ENCODE peak calls at places on chromosomes 1 and 21, in nine cellular contexts. D, R, U, V, H, C, M, A and F are unnamed samples.

GRCh38 chr1:111025109-111025508 is 61.4 kb upstream of the LRIF1 start:
- DNase-seq in D (no peak), R (no peak), U (no peak), V (no peak), H (no peak), C (no peak), M (no peak), A (no peak), F (no peak)

GRCh38 chr1:92259350-92259749 is 39.4 kb downstream of the GLMN start:
- DNase-seq in D (no peak), R (peak; percentile 20), U (peak; percentile 76), V (no peak), H (peak; percentile 16), C (no peak), M (no peak), A (no peak), F (no peak)

GRCh38 chr1:204102719-204103118 is 29.8 kb downstream of the SOX13 start:
- DNase-seq in D (no peak), R (peak; percentile 43), U (peak; percentile 55), V (no peak), H (no peak), C (no peak), M (no peak), A (no peak), F (no peak)

GRCh38 chr1:10772711-10773110 is 23.7 kb downstream of the CASZ1 start:
- DNase-seq in D (no peak), R (no peak), U (no peak), V (no peak), H (no peak), C (no peak), M (no peak), A (no peak), F (no peak)

GRCh38 chr21:14603202-14603601 is 57.1 kb upstream of the SAMSN1 start:
- DNase-seq in D (no peak), R (peak; percentile 77), U (peak; percentile 85), V (peak; percentile 52), H (peak; percentile 13), C (no peak), M (no peak), A (no peak), F (peak; percentile 44)

GRCh38 chr21:31253684-31254083 is 90.4 kb downstream of the TIAM1 start:
- DNase-seq in D (no peak), R (no peak), U (no peak), V (no peak), H (no peak), C (no peak), M (no peak), A (no peak), F (no peak)

GRCh38 chr1:77476460-77476859 is 194.6 kb downstream of the AK5 start:
- DNase-seq in D (no peak), R (no peak), U (no peak), V (no peak), H (no peak), C (no peak), M (no peak), A (no peak), F (no peak)

GRCh38 chr1:167328762-167329483 is 108.2 kb downstream of the POU2F1 start:
- DNase-seq in D (no peak), R (no peak), U (no peak), V (peak; percentile 2), H (peak; percentile 0), C (no peak), M (no peak), A (no peak), F (no peak)

GRCh38 chr1:157193702-157194391 is 55.7 kb upstream of the ETV3 start:
- DNase-seq in D (no peak), R (peak; percentile 70), U (peak; percentile 70), V (peak; percentile 52), H (peak; percentile 42), C (peak; percentile 85), M (no peak), A (peak; percentile 44), F (peak; percentile 5)

DNA sequence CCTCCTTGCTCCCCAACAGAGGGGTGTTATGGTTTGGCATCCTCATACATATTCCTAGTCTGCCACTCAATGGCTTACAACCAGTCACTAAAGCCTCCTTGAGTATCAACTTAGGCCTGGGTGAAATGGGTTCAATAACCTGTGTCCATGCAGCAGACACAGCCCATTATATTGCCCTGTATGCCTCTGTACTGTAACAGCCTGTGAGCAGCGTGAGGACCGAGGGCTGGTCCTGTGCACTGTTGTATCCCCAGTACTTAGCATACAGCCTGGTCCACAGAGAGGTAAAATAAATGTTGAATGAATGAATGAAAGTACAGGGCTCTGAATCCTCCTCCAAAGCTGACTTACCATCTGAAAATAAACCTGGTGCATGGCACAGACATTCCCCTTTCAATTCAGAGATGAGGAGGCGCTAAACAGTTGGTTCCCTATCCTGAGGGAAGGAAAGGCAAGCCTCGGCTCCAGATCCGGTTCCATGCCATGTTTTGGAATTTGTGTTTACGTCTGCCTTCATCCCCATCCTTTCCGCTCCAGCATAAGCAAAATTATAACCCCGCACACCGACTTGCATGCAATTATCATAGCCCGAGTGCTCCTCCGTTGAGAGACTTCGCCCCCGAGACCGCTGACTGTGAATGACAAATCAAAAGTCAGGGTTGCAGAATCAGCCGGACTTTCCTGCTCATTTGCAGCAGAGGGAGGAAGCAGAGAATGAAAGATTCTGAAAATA is 45.0 kb upstream of the DNAJC6 start:
- DNase-seq in D (no peak), R (peak; percentile 79), U (peak; percentile 24), V (peak; percentile 54), H (peak; percentile 37), C (peak; percentile 34), M (no peak), A (peak; percentile 55), F (peak; percentile 36)
- H3K4me3 ChIP-seq in D (peak overlapping the region; percentile 74), R (peak overlapping the region; percentile 74), U (no peak overlapping the region), V (peak overlapping the region; percentile 44), H (peak overlapping the region; percentile 15), C (no peak overlapping the region), M (peak overlapping the region; percentile 64), A (no peak overlapping the region), F (peak overlapping the region; percentile 46)

GRCh38 chr1:25607123-25607522 is 9.5 kb upstream of the MAN1C1 start:
- DNase-seq in D (no peak), R (no peak), U (no peak), V (no peak), H (no peak), C (no peak), M (no peak), A (no peak), F (no peak)

GRCh38 chr1:25610822-25611630 is 5.6 kb upstream of the MAN1C1 start:
- DNase-seq in D (no peak), R (peak; percentile 45), U (no peak), V (peak; percentile 55), H (peak; percentile 21), C (no peak), M (no peak), A (no peak), F (no peak)

GRCh38 chr1:25609921-25610320 is 6.7 kb upstream of the MAN1C1 start:
- DNase-seq in D (no peak), R (peak; percentile 27), U (no peak), V (peak; percentile 49), H (peak; percentile 61), C (no peak), M (no peak), A (no peak), F (no peak)

GRCh38 chr1:25611843-25612242 is 4.7 kb upstream of the MAN1C1 start:
- DNase-seq in D (no peak), R (no peak), U (no peak), V (no peak), H (no peak), C (no peak), M (no peak), A (no peak), F (no peak)

DNA sequence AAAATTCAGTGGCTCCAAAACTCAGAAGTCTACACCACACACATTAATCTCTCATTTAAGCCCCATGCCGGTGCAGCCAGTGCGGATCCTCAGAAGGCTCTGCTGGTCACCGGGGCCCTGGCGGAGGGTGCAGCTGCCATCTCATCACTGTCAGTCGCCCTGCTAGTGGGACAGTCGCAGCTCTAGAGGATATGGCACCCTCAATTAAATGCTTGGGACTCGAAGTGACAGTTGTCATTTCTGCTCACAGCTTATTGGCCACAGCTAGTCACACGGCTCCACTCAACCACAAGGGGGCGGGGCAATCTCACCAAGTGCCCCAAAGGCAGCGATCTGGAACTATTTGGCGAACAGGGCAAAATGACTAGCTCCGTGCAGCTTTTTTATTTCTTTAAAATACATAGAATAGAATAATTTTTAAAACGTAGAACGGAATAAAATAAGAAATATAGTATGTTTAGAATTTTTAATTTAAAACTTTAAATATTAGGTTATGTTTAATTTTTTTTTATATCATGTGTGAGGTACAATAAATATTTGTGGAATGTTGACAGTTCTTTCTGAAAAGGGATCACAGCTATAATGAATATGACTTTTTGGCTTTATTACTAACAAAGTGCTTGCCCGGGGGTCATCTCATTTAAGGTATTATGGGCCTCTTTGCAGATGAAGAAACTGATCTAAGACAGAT is 8.0 kb upstream of the MAN1C1 start:
- DNase-seq in D (peak; percentile 58), R (peak; percentile 84), U (peak; percentile 59), V (peak; percentile 75), H (peak; percentile 64), C (peak; percentile 91), M (peak; percentile 90), A (peak; percentile 83), F (no peak)
- H3K4me3 ChIP-seq in D (peak overlapping the region; percentile 63), R (peak overlapping the region; percentile 44), U (no peak overlapping the region), V (peak overlapping the region; percentile 28), H (no peak overlapping the region), C (no peak overlapping the region), M (no peak overlapping the region), A (no peak overlapping the region), F (no peak overlapping the region)

DNA sequence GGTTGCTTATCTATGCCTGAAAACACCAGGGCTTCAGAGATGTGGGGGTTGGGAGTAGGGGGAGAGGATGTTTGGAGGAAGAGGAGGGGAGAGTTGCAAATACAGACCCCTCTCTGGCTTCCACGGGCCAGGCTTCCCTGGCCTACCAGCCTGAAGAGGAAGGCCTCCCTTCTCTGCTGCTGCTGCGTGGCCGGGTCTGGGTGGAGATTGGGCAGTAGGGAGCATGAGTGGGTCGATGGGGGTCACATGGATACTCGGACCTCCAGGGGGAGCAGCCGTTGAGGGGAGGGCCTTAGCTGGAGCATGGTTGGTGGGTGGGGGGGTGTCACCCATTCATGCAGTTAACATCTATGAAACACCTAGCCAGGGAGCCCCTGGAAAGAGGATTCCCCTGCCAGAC is 1.5 kb downstream of the RORC start:
- DNase-seq in D (no peak), R (no peak), U (no peak), V (no peak), H (no peak), C (no peak), M (no peak), A (no peak), F (no peak)
- H3K4me3 ChIP-seq in D (no peak overlapping the region), R (no peak overlapping the region), U (no peak overlapping the region), V (no peak overlapping the region), H (no peak overlapping the region), C (no peak overlapping the region), M (no peak overlapping the region), A (no peak overlapping the region), F (no peak overlapping the region)

DNA sequence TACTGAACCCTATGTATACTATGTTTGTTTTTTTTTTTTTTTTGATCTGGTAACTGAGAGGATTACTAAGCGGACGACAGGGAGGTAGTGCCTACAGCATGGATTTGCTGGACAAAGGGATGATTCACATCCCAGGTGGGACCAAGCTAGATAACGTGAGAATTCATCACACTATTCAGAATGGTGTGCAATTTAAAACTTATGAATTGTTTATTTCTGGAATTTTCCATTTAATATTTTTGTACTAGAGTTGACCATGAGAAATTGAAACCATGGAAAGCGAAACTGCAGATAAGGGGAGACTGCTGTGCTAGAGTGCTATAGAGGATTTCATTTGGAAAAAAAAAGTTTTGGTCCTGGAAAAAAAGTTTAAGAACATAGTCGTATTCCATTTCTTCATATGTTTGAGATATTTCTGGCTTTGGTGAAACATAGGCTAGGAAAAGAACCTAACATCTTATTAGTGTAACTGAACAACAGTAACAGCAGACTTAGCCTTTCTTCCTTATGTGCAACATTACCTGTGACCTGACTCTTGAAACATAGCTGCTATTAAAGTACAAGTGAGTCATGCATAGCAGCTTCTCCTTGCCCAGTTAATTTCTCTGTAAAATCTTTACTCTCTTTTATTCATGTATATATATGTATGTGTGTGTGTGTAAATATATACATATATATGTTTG is 202.5 kb downstream of the FGGY start:
- DNase-seq in D (no peak), R (no peak), U (peak; percentile 89), V (no peak), H (no peak), C (no peak), M (no peak), A (no peak), F (no peak)
- H3K4me3 ChIP-seq in D (peak overlapping the region; percentile 44), R (no peak overlapping the region), U (no peak overlapping the region), V (no peak overlapping the region), H (no peak overlapping the region), C (no peak overlapping the region), M (peak overlapping the region; percentile 12), A (no peak overlapping the region), F (no peak overlapping the region)